ENCODE peak calls at places on chromosomes 2 and 18, in seven cellular contexts. One of them, this sample, is unnamed.

GRCh38 chr2:75321558-75321957 is 122.2 kb upstream of the TACR1 start:
- DNase-seq in ovary: no peak
- DNase-seq in psoas muscle: no peak
- DNase-seq in mesothelial cell of epicardium: no peak
- DNase-seq in astrocyte of the spinal cord: no peak
- DNase-seq in coronary artery: no peak
- DNase-seq in chondrocyte: no peak
- DNase-seq in this sample: no peak

GRCh38 chr18:24503182-24503581 is 42.7 kb downstream of the HRH4 start:
- DNase-seq in chondrocyte: no peak
- DNase-seq in mesothelial cell of epicardium: no peak
- DNase-seq in coronary artery: peak
- DNase-seq in astrocyte of the spinal cord: no peak
- DNase-seq in ovary: no peak
- DNase-seq in psoas muscle: no peak
- DNase-seq in this sample: no peak

GRCh38 chr2:43169987-43170732 is 56.2 kb downstream of the ZFP36L2 start:
- DNase-seq in psoas muscle: peak
- DNase-seq in astrocyte of the spinal cord: no peak
- DNase-seq in coronary artery: no peak
- DNase-seq in ovary: no peak
- DNase-seq in mesothelial cell of epicardium: no peak
- DNase-seq in chondrocyte: no peak
- DNase-seq in this sample: no peak

GRCh38 chr18:22493940-22494339 is 76.2 kb upstream of the CTAGE1 start:
- DNase-seq in ovary: no peak
- DNase-seq in chondrocyte: no peak
- DNase-seq in coronary artery: no peak
- DNase-seq in astrocyte of the spinal cord: no peak
- DNase-seq in psoas muscle: no peak
- DNase-seq in mesothelial cell of epicardium: no peak
- DNase-seq in this sample: no peak

GRCh38 chr2:98815795-98816194 is 84.9 kb upstream of the MGAT4A start:
- DNase-seq in mesothelial cell of epicardium: no peak
- DNase-seq in ovary: no peak
- DNase-seq in psoas muscle: no peak
- DNase-seq in astrocyte of the spinal cord: no peak
- DNase-seq in chondrocyte: no peak
- DNase-seq in coronary artery: peak
- DNase-seq in this sample: no peak

GRCh38 chr2:45458909-45459563 is 152.0 kb downstream of the SRBD1 start:
- DNase-seq in coronary artery: no peak
- DNase-seq in psoas muscle: no peak
- DNase-seq in chondrocyte: no peak
- DNase-seq in mesothelial cell of epicardium: no peak
- DNase-seq in astrocyte of the spinal cord: peak
- DNase-seq in ovary: no peak
- DNase-seq in this sample: no peak

GRCh38 chr2:95292623-95293260 is 4.4 kb upstream of the KCNIP3 start:
- DNase-seq in psoas muscle: no peak
- DNase-seq in astrocyte of the spinal cord: no peak
- DNase-seq in mesothelial cell of epicardium: no peak
- DNase-seq in chondrocyte: no peak
- DNase-seq in coronary artery: no peak
- DNase-seq in ovary: no peak
- DNase-seq in this sample: no peak

GRCh38 chr2:64699712-64700111 is 46.0 kb upstream of the SERTAD2 start:
- DNase-seq in ovary: no peak
- DNase-seq in coronary artery: no peak
- DNase-seq in astrocyte of the spinal cord: no peak
- DNase-seq in chondrocyte: no peak
- DNase-seq in mesothelial cell of epicardium: no peak
- DNase-seq in psoas muscle: no peak
- DNase-seq in this sample: no peak

GRCh38 chr2:210099940-210100339 is 71.3 kb downstream of the KANSL1L start:
- DNase-seq in chondrocyte: no peak
- DNase-seq in ovary: no peak
- DNase-seq in mesothelial cell of epicardium: no peak
- DNase-seq in psoas muscle: no peak
- DNase-seq in astrocyte of the spinal cord: no peak
- DNase-seq in coronary artery: no peak
- DNase-seq in this sample: no peak

GRCh38 chr2:9010866-9011265 is 7.4 kb upstream of the MBOAT2 start:
- DNase-seq in astrocyte of the spinal cord: peak
- DNase-seq in mesothelial cell of epicardium: no peak
- DNase-seq in psoas muscle: no peak
- DNase-seq in coronary artery: no peak
- DNase-seq in ovary: no peak
- DNase-seq in chondrocyte: no peak
- DNase-seq in this sample: no peak

GRCh38 chr2:121185571-121186074 is 99.4 kb downstream of the TFCP2L1 start:
- DNase-seq in psoas muscle: no peak
- DNase-seq in chondrocyte: no peak
- DNase-seq in astrocyte of the spinal cord: peak
- DNase-seq in ovary: no peak
- DNase-seq in mesothelial cell of epicardium: no peak
- DNase-seq in coronary artery: peak
- DNase-seq in this sample: no peak

GRCh38 chr2:240603846-240604245 is 17.3 kb downstream of the CAPN10 start:
- DNase-seq in mesothelial cell of epicardium: peak
- DNase-seq in psoas muscle: peak
- DNase-seq in ovary: peak
- DNase-seq in chondrocyte: peak
- DNase-seq in astrocyte of the spinal cord: no peak
- DNase-seq in coronary artery: no peak
- DNase-seq in this sample: no peak

GRCh38 chr2:4591261-4591660 is 887.9 kb downstream of the DCDC2C start:
- DNase-seq in astrocyte of the spinal cord: no peak
- DNase-seq in psoas muscle: no peak
- DNase-seq in ovary: no peak
- DNase-seq in chondrocyte: no peak
- DNase-seq in coronary artery: no peak
- DNase-seq in mesothelial cell of epicardium: no peak
- DNase-seq in this sample: no peak

GRCh38 chr2:21118302-21118920 is 5.4 kb upstream of the TDRD15 start:
- DNase-seq in psoas muscle: no peak
- DNase-seq in coronary artery: no peak
- DNase-seq in astrocyte of the spinal cord: peak
- DNase-seq in mesothelial cell of epicardium: no peak
- DNase-seq in chondrocyte: no peak
- DNase-seq in ovary: no peak
- DNase-seq in this sample: no peak

GRCh38 chr2:171669121-171669520 is 18.1 kb upstream of the DYNC1I2 start:
- DNase-seq in coronary artery: no peak
- DNase-seq in chondrocyte: no peak
- DNase-seq in mesothelial cell of epicardium: no peak
- DNase-seq in ovary: no peak
- DNase-seq in psoas muscle: no peak
- DNase-seq in astrocyte of the spinal cord: no peak
- DNase-seq in this sample: no peak

GRCh38 chr2:35410431-35411061 is 945.0 kb upstream of the CRIM1 start:
- DNase-seq in chondrocyte: no peak
- DNase-seq in psoas muscle: peak
- DNase-seq in ovary: peak
- DNase-seq in astrocyte of the spinal cord: peak
- DNase-seq in coronary artery: no peak
- DNase-seq in mesothelial cell of epicardium: peak
- DNase-seq in this sample: no peak

GRCh38 chr2:148876190-148876588 is 1.2 kb downstream of the KIF5C start:
- DNase-seq in chondrocyte: no peak
- DNase-seq in ovary: no peak
- DNase-seq in psoas muscle: no peak
- DNase-seq in mesothelial cell of epicardium: no peak
- DNase-seq in coronary artery: no peak
- DNase-seq in astrocyte of the spinal cord: no peak
- DNase-seq in this sample: no peak

GRCh38 chr2:69298862-69299261 is 88.2 kb downstream of the GFPT1 start:
- DNase-seq in ovary: no peak
- DNase-seq in psoas muscle: no peak
- DNase-seq in mesothelial cell of epicardium: no peak
- DNase-seq in chondrocyte: no peak
- DNase-seq in astrocyte of the spinal cord: peak
- DNase-seq in coronary artery: no peak
- DNase-seq in this sample: no peak

GRCh38 chr18:12659904-12660605 is 2.1 kb upstream of the SPIRE1 start:
- DNase-seq in coronary artery: no peak
- DNase-seq in ovary: peak
- DNase-seq in chondrocyte: no peak
- DNase-seq in astrocyte of the spinal cord: peak
- DNase-seq in psoas muscle: no peak
- DNase-seq in mesothelial cell of epicardium: no peak
- DNase-seq in this sample: no peak

GRCh38 chr2:46294185-46294836 is 2.9 kb upstream of the EPAS1 start:
- DNase-seq in chondrocyte: no peak
- DNase-seq in psoas muscle: no peak
- DNase-seq in coronary artery: no peak
- DNase-seq in ovary: no peak
- DNase-seq in astrocyte of the spinal cord: no peak
- DNase-seq in mesothelial cell of epicardium: no peak
- DNase-seq in this sample: no peak

GRCh38 chr2:159706385-159706980 is 5.8 kb upstream of the MARCHF7 start:
- DNase-seq in coronary artery: no peak
- DNase-seq in psoas muscle: no peak
- DNase-seq in chondrocyte: no peak
- DNase-seq in mesothelial cell of epicardium: no peak
- DNase-seq in ovary: no peak
- DNase-seq in astrocyte of the spinal cord: no peak
- DNase-seq in this sample: no peak

GRCh38 chr2:168566974-168567650 is 111.0 kb downstream of the CERS6 start:
- DNase-seq in chondrocyte: no peak
- DNase-seq in psoas muscle: no peak
- DNase-seq in ovary: no peak
- DNase-seq in mesothelial cell of epicardium: no peak
- DNase-seq in astrocyte of the spinal cord: no peak
- DNase-seq in coronary artery: no peak
- DNase-seq in this sample: no peak

GRCh38 chr2:170369894-170370293 is 191.9 kb downstream of the MYO3B start:
- DNase-seq in coronary artery: no peak
- DNase-seq in ovary: no peak
- DNase-seq in chondrocyte: no peak
- DNase-seq in psoas muscle: no peak
- DNase-seq in astrocyte of the spinal cord: peak
- DNase-seq in mesothelial cell of epicardium: no peak
- DNase-seq in this sample: no peak

GRCh38 chr2:18271370-18272147 is 288.9 kb downstream of the RDH14 start:
- DNase-seq in mesothelial cell of epicardium: no peak
- DNase-seq in coronary artery: no peak
- DNase-seq in astrocyte of the spinal cord: no peak
- DNase-seq in psoas muscle: no peak
- DNase-seq in ovary: no peak
- DNase-seq in chondrocyte: peak
- DNase-seq in this sample: no peak
- TF ChIP-seq CTCF in mesothelial cell of epicardium: no peak
- TF ChIP-seq CTCF in coronary artery: no peak
- TF ChIP-seq CTCF in astrocyte of the spinal cord: no peak
- TF ChIP-seq CTCF in psoas muscle: no peak
- TF ChIP-seq CTCF in ovary: no peak
- TF ChIP-seq CTCF in chondrocyte: no peak
- TF ChIP-seq CTCF in this sample: no peak

DNA sequence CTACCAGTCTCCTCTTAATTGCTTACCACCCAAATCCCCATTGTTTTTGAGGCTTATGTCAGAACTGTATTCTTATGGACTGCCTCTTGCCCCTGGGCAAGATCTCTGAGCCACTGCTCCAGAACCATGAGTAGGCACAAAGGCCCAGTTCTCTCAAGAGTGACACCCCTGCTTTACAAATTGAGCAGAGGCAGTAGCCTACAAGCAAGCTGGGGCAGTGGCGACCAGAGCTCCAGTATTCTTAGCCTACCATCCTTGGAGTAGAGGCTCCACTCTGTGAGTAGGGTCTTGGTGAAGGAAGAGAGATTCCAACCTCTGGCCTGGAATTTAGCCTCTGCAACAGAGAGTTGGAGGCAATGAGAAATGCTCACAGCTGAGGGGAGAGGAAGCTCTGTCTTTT is 36.5 kb downstream of the WDR75 start:
- DNase-seq in ovary: no peak
- DNase-seq in psoas muscle: no peak
- DNase-seq in coronary artery: no peak
- DNase-seq in mesothelial cell of epicardium: no peak
- DNase-seq in astrocyte of the spinal cord: no peak
- DNase-seq in chondrocyte: no peak
- DNase-seq in this sample: no peak
- TF ChIP-seq CTCF in ovary: no peak
- TF ChIP-seq CTCF in psoas muscle: no peak
- TF ChIP-seq CTCF in coronary artery: no peak
- TF ChIP-seq CTCF in mesothelial cell of epicardium: no peak
- TF ChIP-seq CTCF in astrocyte of the spinal cord: no peak
- TF ChIP-seq CTCF in chondrocyte: no peak
- TF ChIP-seq CTCF in this sample: no peak

DNA sequence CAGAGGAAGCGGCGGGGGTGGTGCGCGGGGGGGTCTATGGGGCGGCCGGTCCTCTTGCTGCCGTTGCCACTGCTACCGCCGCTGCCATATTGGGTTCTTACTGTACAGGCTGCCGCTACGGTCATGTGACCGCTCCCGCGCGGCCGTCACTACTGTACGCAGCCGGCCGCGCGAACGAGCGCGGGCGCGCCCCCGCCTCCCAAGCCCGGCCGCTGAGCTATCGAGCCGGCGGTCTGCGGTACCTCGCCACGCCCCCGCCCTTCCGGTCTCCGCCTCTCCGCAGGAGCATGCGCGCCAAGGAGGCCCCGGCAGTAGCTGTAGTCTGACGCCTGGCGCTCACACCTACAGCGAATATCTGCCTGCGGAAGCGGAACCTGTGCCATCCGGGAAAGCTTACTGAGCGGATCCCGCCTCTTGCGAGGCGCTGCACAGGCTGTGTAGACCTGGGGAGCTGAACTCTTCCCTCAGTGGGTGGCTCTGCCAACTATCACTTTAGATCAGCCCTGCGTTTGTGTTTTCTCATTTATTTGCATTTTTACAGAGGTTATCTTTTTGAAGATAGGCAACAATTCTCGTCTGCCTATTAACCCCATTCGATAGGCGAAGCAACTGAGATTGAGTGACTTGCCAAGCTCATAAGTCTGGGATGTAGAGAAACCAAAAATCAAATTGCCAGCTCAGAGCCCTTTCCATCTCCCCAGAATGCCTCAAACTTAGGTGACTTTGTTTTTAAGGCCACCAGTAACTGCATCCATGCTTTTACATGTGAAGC is at the start of gene ASXL2:
- DNase-seq in psoas muscle: peak
- DNase-seq in chondrocyte: peak
- DNase-seq in mesothelial cell of epicardium: peak
- DNase-seq in coronary artery: peak
- DNase-seq in astrocyte of the spinal cord: peak
- DNase-seq in ovary: peak
- DNase-seq in this sample: peak
- TF ChIP-seq CTCF in psoas muscle: no peak
- TF ChIP-seq CTCF in chondrocyte: peak
- TF ChIP-seq CTCF in mesothelial cell of epicardium: no peak
- TF ChIP-seq CTCF in coronary artery: no peak
- TF ChIP-seq CTCF in astrocyte of the spinal cord: no peak
- TF ChIP-seq CTCF in ovary: no peak
- TF ChIP-seq CTCF in this sample: no peak

DNA sequence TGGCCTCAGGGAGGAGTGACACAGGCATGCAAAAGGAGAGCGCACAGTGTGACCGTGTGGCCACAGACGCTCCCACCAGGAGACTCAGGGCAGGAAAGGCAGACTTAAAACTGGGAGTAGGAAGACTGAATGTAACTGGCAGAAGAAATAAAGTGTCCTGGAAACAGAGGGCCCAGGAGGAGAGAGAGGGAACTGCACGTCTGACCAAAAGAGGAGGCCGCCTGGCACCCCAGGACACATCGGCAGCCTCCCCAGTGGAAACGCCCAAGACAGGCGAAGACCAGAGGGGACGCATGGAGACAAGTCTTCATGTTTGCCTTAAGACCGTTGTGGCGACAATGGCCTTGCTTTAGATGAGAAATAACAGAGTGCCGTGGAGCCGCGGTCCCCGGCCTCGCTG is 163.6 kb upstream of the ALKAL2 start:
- DNase-seq in chondrocyte: no peak
- DNase-seq in astrocyte of the spinal cord: no peak
- DNase-seq in psoas muscle: no peak
- DNase-seq in coronary artery: no peak
- DNase-seq in ovary: no peak
- DNase-seq in mesothelial cell of epicardium: no peak
- DNase-seq in this sample: no peak
- TF ChIP-seq CTCF in chondrocyte: no peak
- TF ChIP-seq CTCF in astrocyte of the spinal cord: no peak
- TF ChIP-seq CTCF in psoas muscle: no peak
- TF ChIP-seq CTCF in coronary artery: no peak
- TF ChIP-seq CTCF in ovary: no peak
- TF ChIP-seq CTCF in mesothelial cell of epicardium: no peak
- TF ChIP-seq CTCF in this sample: no peak